ENCODE peak calls at places on chromosome 18, in five cellular contexts. W is anterior cingulate cortex; S is stimulated activated CD8-positive, alpha-beta memory T cell treated with anti-CD3 and anti-CD28 coated beads, Interleukin-15, amount 100 ng/mL, for 24 hours; G is nucleus accumbens; N is kidney epithelial cell. F is an unnamed sample.

GRCh38 chr18:62045316-62045715 is 141.5 kb downstream of the PIGN start:
- DNase-seq in N (no peak), G (no peak), W (no peak), S (no peak), F (no peak)

GRCh38 chr18:80023173-80023572 is 11.1 kb upstream of the RBFA start:
- DNase-seq in S (no peak), G (no peak), W (no peak), N (no peak), F (peak)

GRCh38 chr18:23982154-23983071 is 32.1 kb upstream of the TTC39C start:
- DNase-seq in S (no peak), N (no peak), G (peak), W (no peak), F (no peak)

GRCh38 chr18:34691626-34692025 is 18.5 kb upstream of the DTNA start:
- DNase-seq in W (no peak), G (no peak), N (no peak), S (no peak), F (no peak)

GRCh38 chr18:61496374-61496773 is 163.1 kb downstream of the CDH20 start:
- DNase-seq in N (no peak), S (no peak), G (no peak), W (no peak), F (no peak)

GRCh38 chr18:66523219-66523991 is 80.5 kb downstream of the CDH19 start:
- DNase-seq in S (no peak), G (no peak), W (no peak), N (no peak), F (no peak)

GRCh38 chr18:77114564-77115391 is 17.8 kb downstream of the MBP start:
- DNase-seq in W (no peak), G (peak), N (peak), S (no peak), F (peak)

GRCh38 chr18:3782901-3783300 is 332.9 kb downstream of the TGIF1 start:
- DNase-seq in S (no peak), N (no peak), W (no peak), G (no peak), F (no peak)

GRCh38 chr18:74791501-74792188 is 194.0 kb downstream of the ZNF407 start:
- DNase-seq in S (no peak), W (no peak), G (no peak), N (no peak), F (no peak)

GRCh38 chr18:23530195-23530594 is 26.9 kb downstream of the RMC1 start:
- DNase-seq in S (no peak), W (no peak), N (no peak), G (no peak), F (no peak)

GRCh38 chr18:8525692-8526091 is 83.5 kb upstream of the RAB12 start:
- DNase-seq in G (no peak), N (no peak), S (no peak), W (no peak), F (no peak)

GRCh38 chr18:46886893-46887292 is 30.4 kb downstream of the PIAS2 start:
- DNase-seq in N (no peak), G (no peak), W (no peak), S (no peak), F (no peak)

GRCh38 chr18:76416935-76417334 is 78.1 kb downstream of the ZNF516 start:
- DNase-seq in N (no peak), G (no peak), S (no peak), W (no peak), F (no peak)

GRCh38 chr18:46894124-46894523 is 23.2 kb downstream of the PIAS2 start:
- DNase-seq in W (no peak), G (no peak), S (no peak), N (no peak), F (no peak)

GRCh38 chr18:31042391-31043181 is at the start of gene DSC3:
- DNase-seq in N (no peak), G (no peak), W (no peak), S (no peak), F (peak)

GRCh38 chr18:23864620-23865019 is 149.9 kb upstream of the TTC39C start:
- DNase-seq in W (no peak), S (no peak), G (no peak), N (no peak), F (no peak)

GRCh38 chr18:27685807-27686412 is 491.0 kb downstream of the CDH2 start:
- DNase-seq in W (no peak), G (no peak), N (no peak), S (no peak), F (peak)

GRCh38 chr18:22290004-22290403 is 120.6 kb downstream of the GATA6 start:
- DNase-seq in S (no peak), N (no peak), G (no peak), W (no peak), F (no peak)

GRCh38 chr18:74625157-74625556 is 27.5 kb downstream of the ZNF407 start:
- DNase-seq in N (no peak), S (no peak), G (no peak), W (no peak), F (no peak)

GRCh38 chr18:45275367-45276113 is 339.7 kb upstream of the SLC14A2 start:
- DNase-seq in W (no peak), N (no peak), S (no peak), G (no peak), F (no peak)

GRCh38 chr18:32277492-32277988 is 87.7 kb downstream of the MEP1B start:
- DNase-seq in S (no peak), G (no peak), W (no peak), N (no peak), F (no peak)

GRCh38 chr18:48541026-48541746 is 2.4 kb downstream of the CTIF start:
- DNase-seq in G (peak), S (no peak), W (peak), N (no peak), F (peak)

GRCh38 chr18:57864615-57865121 is 61.6 kb upstream of the ATP8B1 start:
- DNase-seq in W (no peak), G (no peak), S (no peak), N (no peak), F (no peak)

GRCh38 chr18:2910751-2911425 is 64.1 kb downstream of the EMILIN2 start:
- DNase-seq in S (no peak), G (no peak), N (no peak), W (no peak), F (no peak)

GRCh38 chr18:52236134-52236533 is 103.9 kb upstream of the DCC start:
- DNase-seq in W (no peak), S (no peak), G (no peak), N (no peak), F (no peak)

GRCh38 chr18:49585781-49586663 is 24.2 kb downstream of the LIPG start:
- DNase-seq in G (no peak), W (no peak), N (no peak), S (no peak), F (no peak)